ENCODE peak calls at places on chromosomes 5 and 9, in nine cellular contexts. One of them, this sample, is unnamed.

GRCh38 chr5:102975457-102976182 is 144.3 kb downstream of the GIN1 start:
- DNase-seq in heart right ventricle: no peak
- DNase-seq in CD8-positive, alpha-beta T cell: no peak
- DNase-seq in prostate gland: no peak
- DNase-seq in effector memory CD4-positive, alpha-beta T cell: no peak
- DNase-seq in foreskin fibroblast: peak
- DNase-seq in right atrium auricular region: no peak
- DNase-seq in CD4-positive, alpha-beta memory T cell: no peak
- DNase-seq in cardiac fibroblast: peak
- DNase-seq in this sample: peak

GRCh38 chr9:125511780-125512179 is 195.2 kb downstream of the MAPKAP1 start:
- DNase-seq in heart right ventricle: no peak
- DNase-seq in CD8-positive, alpha-beta T cell: no peak
- DNase-seq in prostate gland: peak
- DNase-seq in effector memory CD4-positive, alpha-beta T cell: no peak
- DNase-seq in foreskin fibroblast: peak
- DNase-seq in right atrium auricular region: no peak
- DNase-seq in CD4-positive, alpha-beta memory T cell: no peak
- DNase-seq in cardiac fibroblast: no peak
- DNase-seq in this sample: no peak

GRCh38 chr5:108788142-108788541 is 40.4 kb downstream of the FER start:
- DNase-seq in heart right ventricle: peak
- DNase-seq in CD8-positive, alpha-beta T cell: no peak
- DNase-seq in prostate gland: no peak
- DNase-seq in effector memory CD4-positive, alpha-beta T cell: no peak
- DNase-seq in foreskin fibroblast: peak
- DNase-seq in right atrium auricular region: no peak
- DNase-seq in CD4-positive, alpha-beta memory T cell: no peak
- DNase-seq in cardiac fibroblast: no peak
- DNase-seq in this sample: peak

GRCh38 chr5:136123236-136123768 is 9.3 kb upstream of the SMAD5 start:
- DNase-seq in heart right ventricle: no peak
- DNase-seq in CD8-positive, alpha-beta T cell: no peak
- DNase-seq in prostate gland: peak
- DNase-seq in effector memory CD4-positive, alpha-beta T cell: no peak
- DNase-seq in foreskin fibroblast: peak
- DNase-seq in right atrium auricular region: no peak
- DNase-seq in CD4-positive, alpha-beta memory T cell: no peak
- DNase-seq in cardiac fibroblast: peak
- DNase-seq in this sample: no peak

GRCh38 chr9:114501786-114502682 is 3.2 kb downstream of the WHRN start:
- DNase-seq in heart right ventricle: no peak
- DNase-seq in CD8-positive, alpha-beta T cell: no peak
- DNase-seq in prostate gland: peak
- DNase-seq in effector memory CD4-positive, alpha-beta T cell: no peak
- DNase-seq in foreskin fibroblast: peak
- DNase-seq in right atrium auricular region: no peak
- DNase-seq in CD4-positive, alpha-beta memory T cell: no peak
- DNase-seq in cardiac fibroblast: no peak
- DNase-seq in this sample: no peak

GRCh38 chr9:135590486-135591079 is 29.0 kb downstream of the PAEP start:
- DNase-seq in heart right ventricle: no peak
- DNase-seq in CD8-positive, alpha-beta T cell: no peak
- DNase-seq in prostate gland: no peak
- DNase-seq in effector memory CD4-positive, alpha-beta T cell: no peak
- DNase-seq in foreskin fibroblast: no peak
- DNase-seq in right atrium auricular region: peak
- DNase-seq in CD4-positive, alpha-beta memory T cell: no peak
- DNase-seq in cardiac fibroblast: no peak
- DNase-seq in this sample: no peak

GRCh38 chr5:10797246-10797645 is 36.2 kb upstream of the DAP start:
- DNase-seq in heart right ventricle: no peak
- DNase-seq in CD8-positive, alpha-beta T cell: no peak
- DNase-seq in prostate gland: no peak
- DNase-seq in effector memory CD4-positive, alpha-beta T cell: no peak
- DNase-seq in foreskin fibroblast: peak
- DNase-seq in right atrium auricular region: no peak
- DNase-seq in CD4-positive, alpha-beta memory T cell: no peak
- DNase-seq in cardiac fibroblast: peak
- DNase-seq in this sample: no peak

GRCh38 chr9:114300153-114300845 is 22.6 kb upstream of the ORM1 start:
- DNase-seq in heart right ventricle: no peak
- DNase-seq in CD8-positive, alpha-beta T cell: no peak
- DNase-seq in prostate gland: no peak
- DNase-seq in effector memory CD4-positive, alpha-beta T cell: no peak
- DNase-seq in foreskin fibroblast: no peak
- DNase-seq in right atrium auricular region: no peak
- DNase-seq in CD4-positive, alpha-beta memory T cell: no peak
- DNase-seq in cardiac fibroblast: no peak
- DNase-seq in this sample: no peak

GRCh38 chr5:112669328-112669963 is 68.2 kb upstream of the APC start:
- DNase-seq in heart right ventricle: no peak
- DNase-seq in CD8-positive, alpha-beta T cell: no peak
- DNase-seq in prostate gland: no peak
- DNase-seq in effector memory CD4-positive, alpha-beta T cell: no peak
- DNase-seq in foreskin fibroblast: no peak
- DNase-seq in right atrium auricular region: no peak
- DNase-seq in CD4-positive, alpha-beta memory T cell: no peak
- DNase-seq in cardiac fibroblast: no peak
- DNase-seq in this sample: no peak

DNA sequence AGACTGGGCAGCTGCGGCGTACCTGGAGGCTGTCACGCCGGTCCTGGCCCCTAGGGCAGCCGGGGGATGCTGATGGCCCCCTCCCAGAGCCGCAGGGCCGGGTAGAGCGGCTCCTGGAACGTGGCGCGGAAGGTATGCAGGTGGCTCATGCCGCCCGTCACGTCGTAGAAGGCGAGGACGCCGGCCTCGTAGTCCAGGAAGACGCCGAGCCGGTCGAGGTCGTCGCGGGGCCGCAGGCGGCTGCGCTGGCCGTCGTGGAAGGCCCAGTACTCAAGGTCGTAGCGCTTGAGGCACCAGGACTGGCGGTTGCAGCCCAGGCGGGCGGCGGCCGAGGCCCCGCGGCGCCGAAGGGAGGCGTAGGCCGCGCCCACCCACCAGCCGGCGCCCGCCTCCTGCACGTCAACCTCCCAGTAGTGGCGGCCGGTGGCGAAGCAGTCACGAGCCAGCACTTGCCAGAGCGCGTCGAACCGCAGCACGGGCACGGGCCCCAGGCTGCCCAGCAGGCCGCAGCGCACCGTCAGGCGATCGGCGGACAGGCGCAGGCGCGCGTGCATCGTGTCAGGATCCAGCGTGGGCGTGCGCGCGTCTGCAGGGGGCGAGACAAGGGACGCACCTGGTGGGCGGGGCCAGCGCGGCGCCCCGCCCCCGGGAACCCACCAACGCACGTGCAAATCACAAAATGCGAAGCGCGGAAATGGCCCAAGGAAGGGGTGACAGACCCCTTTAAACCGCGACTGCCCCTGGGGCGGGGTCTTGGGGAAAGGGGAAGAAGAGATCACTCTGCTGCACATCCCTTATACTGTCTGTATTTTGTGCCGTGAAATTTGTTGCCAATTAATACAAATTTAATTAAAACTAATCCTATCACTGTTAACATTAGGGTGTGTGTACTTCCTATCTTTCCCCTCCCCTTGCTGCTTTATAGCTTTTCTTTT is 31.2 kb downstream of the NANS start:
- DNase-seq in heart right ventricle: peak
- DNase-seq in CD8-positive, alpha-beta T cell: peak
- DNase-seq in prostate gland: peak
- DNase-seq in effector memory CD4-positive, alpha-beta T cell: no peak
- DNase-seq in foreskin fibroblast: peak
- DNase-seq in right atrium auricular region: no peak
- DNase-seq in CD4-positive, alpha-beta memory T cell: no peak
- DNase-seq in cardiac fibroblast: peak
- DNase-seq in this sample: no peak
- H3K4me3 ChIP-seq in heart right ventricle: peak
- H3K4me3 ChIP-seq in CD8-positive, alpha-beta T cell: no peak
- H3K4me3 ChIP-seq in prostate gland: peak
- H3K4me3 ChIP-seq in effector memory CD4-positive, alpha-beta T cell: no peak
- H3K4me3 ChIP-seq in foreskin fibroblast: peak
- H3K4me3 ChIP-seq in right atrium auricular region: peak
- H3K4me3 ChIP-seq in CD4-positive, alpha-beta memory T cell: no peak
- H3K4me3 ChIP-seq in cardiac fibroblast: peak
- H3K4me3 ChIP-seq in this sample: peak

DNA sequence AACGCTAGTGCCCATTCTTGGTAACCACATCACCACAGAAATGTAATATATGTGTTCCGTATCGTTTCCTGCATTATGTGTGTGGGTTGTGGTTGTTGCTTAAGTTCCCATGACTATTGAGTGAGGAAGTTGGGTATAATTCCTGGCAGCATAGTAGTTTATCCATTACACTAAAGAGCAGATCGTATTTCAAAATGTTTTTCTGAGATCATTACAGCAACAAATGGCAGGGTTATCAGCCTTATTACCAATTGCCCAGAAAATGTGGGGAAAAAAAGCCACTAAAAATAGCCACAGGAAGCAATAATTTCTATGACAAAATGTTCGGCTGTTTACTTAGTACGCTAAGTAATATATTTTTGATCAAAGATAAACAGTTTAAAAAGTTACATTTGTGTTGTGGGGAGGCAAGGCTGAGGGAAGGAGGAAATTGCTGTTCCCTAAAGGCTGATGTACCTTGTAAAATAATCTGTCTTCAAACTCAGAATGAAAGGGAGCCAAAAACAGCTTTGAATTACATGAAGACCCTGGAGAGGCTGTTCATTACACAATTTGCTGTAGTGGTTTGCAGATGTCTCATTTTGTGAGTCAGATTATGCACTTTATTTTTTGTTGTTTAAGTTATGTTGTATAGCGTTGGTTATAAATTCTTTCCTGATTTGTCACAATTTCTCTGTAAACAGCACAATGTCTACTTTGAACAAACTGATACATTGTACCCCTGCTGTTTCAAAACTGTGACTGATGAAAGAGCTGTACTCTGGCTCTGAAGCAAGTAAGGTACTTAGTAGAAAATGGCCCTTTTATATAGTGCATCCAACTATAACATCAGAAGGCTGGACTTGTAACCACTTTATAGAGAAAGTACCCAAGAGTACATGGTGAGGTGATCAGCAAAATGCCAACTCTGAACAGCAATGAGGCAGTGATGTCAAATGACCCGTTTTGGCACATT is 1028.5 kb downstream of the NR2F1-AS1 start:
- DNase-seq in heart right ventricle: no peak
- DNase-seq in CD8-positive, alpha-beta T cell: no peak
- DNase-seq in prostate gland: no peak
- DNase-seq in effector memory CD4-positive, alpha-beta T cell: no peak
- DNase-seq in foreskin fibroblast: peak
- DNase-seq in right atrium auricular region: no peak
- DNase-seq in CD4-positive, alpha-beta memory T cell: no peak
- DNase-seq in cardiac fibroblast: peak
- DNase-seq in this sample: peak
- H3K4me3 ChIP-seq in heart right ventricle: no peak
- H3K4me3 ChIP-seq in CD8-positive, alpha-beta T cell: no peak
- H3K4me3 ChIP-seq in prostate gland: no peak
- H3K4me3 ChIP-seq in effector memory CD4-positive, alpha-beta T cell: no peak
- H3K4me3 ChIP-seq in foreskin fibroblast: no peak
- H3K4me3 ChIP-seq in right atrium auricular region: no peak
- H3K4me3 ChIP-seq in CD4-positive, alpha-beta memory T cell: no peak
- H3K4me3 ChIP-seq in cardiac fibroblast: no peak
- H3K4me3 ChIP-seq in this sample: no peak

GRCh38 chr5:90530736-90531487 is 1.5 kb upstream of the LYSMD3 start:
- DNase-seq in heart right ventricle: peak
- DNase-seq in CD8-positive, alpha-beta T cell: no peak
- DNase-seq in prostate gland: no peak
- DNase-seq in effector memory CD4-positive, alpha-beta T cell: no peak
- DNase-seq in foreskin fibroblast: no peak
- DNase-seq in right atrium auricular region: no peak
- DNase-seq in CD4-positive, alpha-beta memory T cell: no peak
- DNase-seq in cardiac fibroblast: peak
- DNase-seq in this sample: no peak
- H3K4me3 ChIP-seq in heart right ventricle: peak
- H3K4me3 ChIP-seq in CD8-positive, alpha-beta T cell: no peak
- H3K4me3 ChIP-seq in prostate gland: no peak
- H3K4me3 ChIP-seq in effector memory CD4-positive, alpha-beta T cell: no peak
- H3K4me3 ChIP-seq in foreskin fibroblast: no peak
- H3K4me3 ChIP-seq in right atrium auricular region: no peak
- H3K4me3 ChIP-seq in CD4-positive, alpha-beta memory T cell: no peak
- H3K4me3 ChIP-seq in cardiac fibroblast: no peak
- H3K4me3 ChIP-seq in this sample: no peak

GRCh38 chr9:110257971-110258370 is 1.7 kb upstream of the TXN start:
- DNase-seq in heart right ventricle: no peak
- DNase-seq in CD8-positive, alpha-beta T cell: no peak
- DNase-seq in prostate gland: no peak
- DNase-seq in effector memory CD4-positive, alpha-beta T cell: no peak
- DNase-seq in foreskin fibroblast: peak
- DNase-seq in right atrium auricular region: no peak
- DNase-seq in CD4-positive, alpha-beta memory T cell: no peak
- DNase-seq in cardiac fibroblast: no peak
- DNase-seq in this sample: no peak
- H3K4me3 ChIP-seq in heart right ventricle: no peak
- H3K4me3 ChIP-seq in CD8-positive, alpha-beta T cell: no peak
- H3K4me3 ChIP-seq in prostate gland: no peak
- H3K4me3 ChIP-seq in effector memory CD4-positive, alpha-beta T cell: no peak
- H3K4me3 ChIP-seq in foreskin fibroblast: peak
- H3K4me3 ChIP-seq in right atrium auricular region: no peak
- H3K4me3 ChIP-seq in CD4-positive, alpha-beta memory T cell: no peak
- H3K4me3 ChIP-seq in cardiac fibroblast: no peak
- H3K4me3 ChIP-seq in this sample: peak

GRCh38 chr5:72557576-72558336 is 50.5 kb upstream of the ZNF366 start:
- DNase-seq in heart right ventricle: no peak
- DNase-seq in CD8-positive, alpha-beta T cell: no peak
- DNase-seq in prostate gland: no peak
- DNase-seq in effector memory CD4-positive, alpha-beta T cell: no peak
- DNase-seq in foreskin fibroblast: no peak
- DNase-seq in right atrium auricular region: no peak
- DNase-seq in CD4-positive, alpha-beta memory T cell: no peak
- DNase-seq in cardiac fibroblast: no peak
- DNase-seq in this sample: no peak

GRCh38 chr5:72555871-72556270 is 48.7 kb upstream of the ZNF366 start:
- DNase-seq in heart right ventricle: no peak
- DNase-seq in CD8-positive, alpha-beta T cell: no peak
- DNase-seq in prostate gland: no peak
- DNase-seq in effector memory CD4-positive, alpha-beta T cell: no peak
- DNase-seq in foreskin fibroblast: peak
- DNase-seq in right atrium auricular region: no peak
- DNase-seq in CD4-positive, alpha-beta memory T cell: no peak
- DNase-seq in cardiac fibroblast: peak
- DNase-seq in this sample: no peak

GRCh38 chr5:72558383-72558782 is 51.2 kb upstream of the ZNF366 start:
- DNase-seq in heart right ventricle: no peak
- DNase-seq in CD8-positive, alpha-beta T cell: no peak
- DNase-seq in prostate gland: no peak
- DNase-seq in effector memory CD4-positive, alpha-beta T cell: no peak
- DNase-seq in foreskin fibroblast: no peak
- DNase-seq in right atrium auricular region: no peak
- DNase-seq in CD4-positive, alpha-beta memory T cell: no peak
- DNase-seq in cardiac fibroblast: no peak
- DNase-seq in this sample: no peak

GRCh38 chr5:72556351-72557146 is 49.3 kb upstream of the ZNF366 start:
- DNase-seq in heart right ventricle: peak
- DNase-seq in CD8-positive, alpha-beta T cell: peak
- DNase-seq in prostate gland: peak
- DNase-seq in effector memory CD4-positive, alpha-beta T cell: no peak
- DNase-seq in foreskin fibroblast: peak
- DNase-seq in right atrium auricular region: peak
- DNase-seq in CD4-positive, alpha-beta memory T cell: no peak
- DNase-seq in cardiac fibroblast: peak
- DNase-seq in this sample: no peak

DNA sequence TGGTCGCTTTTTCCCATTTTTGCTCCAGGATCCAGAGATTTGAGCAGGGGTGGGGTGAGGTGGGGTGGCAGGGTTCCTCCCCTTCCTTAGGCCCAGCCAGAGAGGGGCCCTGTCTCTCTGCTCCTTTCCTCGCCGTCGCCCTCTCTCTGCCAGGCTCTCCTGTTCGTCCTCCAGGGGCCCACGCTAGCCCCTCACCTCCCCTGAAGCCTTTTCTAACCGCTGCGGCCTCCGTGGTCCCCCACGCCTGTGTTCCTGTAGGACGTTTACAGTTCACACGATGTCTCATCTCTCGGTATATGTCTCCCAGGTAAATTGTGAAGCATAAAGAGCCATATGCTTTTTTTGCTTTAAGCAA is 49.9 kb upstream of the ZNF366 start:
- DNase-seq in heart right ventricle: no peak
- DNase-seq in CD8-positive, alpha-beta T cell: no peak
- DNase-seq in prostate gland: no peak
- DNase-seq in effector memory CD4-positive, alpha-beta T cell: no peak
- DNase-seq in foreskin fibroblast: no peak
- DNase-seq in right atrium auricular region: no peak
- DNase-seq in CD4-positive, alpha-beta memory T cell: no peak
- DNase-seq in cardiac fibroblast: no peak
- DNase-seq in this sample: no peak
- H3K4me3 ChIP-seq in heart right ventricle: peak
- H3K4me3 ChIP-seq in CD8-positive, alpha-beta T cell: peak
- H3K4me3 ChIP-seq in prostate gland: peak
- H3K4me3 ChIP-seq in effector memory CD4-positive, alpha-beta T cell: peak
- H3K4me3 ChIP-seq in foreskin fibroblast: peak
- H3K4me3 ChIP-seq in right atrium auricular region: peak
- H3K4me3 ChIP-seq in CD4-positive, alpha-beta memory T cell: no peak
- H3K4me3 ChIP-seq in cardiac fibroblast: no peak
- H3K4me3 ChIP-seq in this sample: no peak

This sample was measured in AG04450.